ENCODE peak calls at places on chromosome 5, in six cellular contexts. U, J, Q, R, I and N are unnamed samples.

GRCh38 chr5:154132718-154133307 is 57.7 kb upstream of the GALNT10 start:
- DNase-seq in U (no peak), J (no peak), Q (no peak), R (no peak), I (no peak), N (no peak)

GRCh38 chr5:59596586-59597348 is 296.8 kb downstream of the PDE4D start:
- DNase-seq in U (no peak), J (peak; percentile 73), Q (no peak), R (no peak), I (peak; percentile 77), N (peak; percentile 41)

GRCh38 chr5:134092875-134093274 is 21.6 kb upstream of the TCF7 start:
- DNase-seq in U (no peak), J (no peak), Q (no peak), R (no peak), I (no peak), N (no peak)

GRCh38 chr5:124902097-124902821 is 155.8 kb upstream of the ZNF608 start:
- DNase-seq in U (no peak), J (peak; percentile 39), Q (no peak), R (no peak), I (peak; percentile 78), N (no peak)

GRCh38 chr5:18105449-18105848 is 471.2 kb downstream of the TAF11L14 start:
- DNase-seq in U (no peak), J (no peak), Q (no peak), R (no peak), I (no peak), N (no peak)

GRCh38 chr5:160269017-160269416 is 39.7 kb downstream of the FABP6 start:
- DNase-seq in U (no peak), J (peak; percentile 57), Q (no peak), R (no peak), I (peak; percentile 86), N (peak; percentile 25)

GRCh38 chr5:98777295-98777694 is 3.8 kb downstream of the RGMB start:
- DNase-seq in U (no peak), J (peak; percentile 41), Q (no peak), R (no peak), I (no peak), N (no peak)

GRCh38 chr5:1106385-1107166 is 5.3 kb downstream of the SLC12A7 start:
- DNase-seq in U (no peak), J (no peak), Q (no peak), R (no peak), I (no peak), N (no peak)

GRCh38 chr5:83567741-83568530 is 96.4 kb downstream of the VCAN start:
- DNase-seq in U (no peak), J (peak; percentile 91), Q (no peak), R (peak; percentile 92), I (peak; percentile 97), N (peak; percentile 87)

GRCh38 chr5:3281346-3281745 is 314.3 kb upstream of the IRX1 start:
- DNase-seq in U (no peak), J (no peak), Q (no peak), R (no peak), I (no peak), N (no peak)

GRCh38 chr5:150208187-150209015 is 18.5 kb downstream of the SLC6A7 start:
- DNase-seq in U (no peak), J (peak; percentile 74), Q (peak; percentile 59), R (no peak), I (no peak), N (no peak)

GRCh38 chr5:175659546-175660248 is 1.8 kb downstream of the HRH2 start:
- DNase-seq in U (no peak), J (no peak), Q (no peak), R (no peak), I (no peak), N (no peak)

GRCh38 chr5:133830911-133831310 is 137.5 kb downstream of the C5orf15 start:
- DNase-seq in U (no peak), J (no peak), Q (no peak), R (no peak), I (no peak), N (no peak)

GRCh38 chr5:148162038-148162437 is 6.3 kb upstream of the SPINK14 start:
- DNase-seq in U (no peak), J (no peak), Q (no peak), R (no peak), I (no peak), N (no peak)

GRCh38 chr5:95712347-95712958 is 18.7 kb upstream of the RHOBTB3 start:
- DNase-seq in U (no peak), J (peak; percentile 84), Q (peak; percentile 81), R (no peak), I (peak; percentile 75), N (no peak)

GRCh38 chr5:78526049-78526525 is 122.5 kb downstream of the LHFPL2 start:
- DNase-seq in U (no peak), J (peak; percentile 96), Q (no peak), R (no peak), I (peak; percentile 82), N (peak; percentile 48)

GRCh38 chr5:68528877-68529276 is 313.3 kb downstream of the PIK3R1 start:
- DNase-seq in U (no peak), J (peak; percentile 24), Q (no peak), R (no peak), I (no peak), N (no peak)

GRCh38 chr5:64315778-64316177 is 150.1 kb downstream of the RNF180 start:
- DNase-seq in U (no peak), J (peak; percentile 1), Q (no peak), R (no peak), I (no peak), N (no peak)

GRCh38 chr5:139388198-139388821 is 1.4 kb downstream of the MZB1 start:
- DNase-seq in U (no peak), J (peak; percentile 36), Q (peak; percentile 66), R (no peak), I (no peak), N (no peak)

GRCh38 chr5:72711361-72711760 is 105.1 kb upstream of the TNPO1 start:
- DNase-seq in U (no peak), J (no peak), Q (no peak), R (no peak), I (no peak), N (no peak)

GRCh38 chr5:11378462-11378861 is 525.8 kb downstream of the CTNND2 start:
- DNase-seq in U (no peak), J (no peak), Q (no peak), R (no peak), I (no peak), N (no peak)

GRCh38 chr5:172901012-172901780 is 58.0 kb upstream of the RPL26L1 start:
- DNase-seq in U (no peak), J (peak; percentile 76), Q (no peak), R (no peak), I (peak; percentile 88), N (peak; percentile 86)

GRCh38 chr5:172902497-172903472 is 56.4 kb upstream of the RPL26L1 start:
- DNase-seq in U (peak; percentile 24), J (peak; percentile 88), Q (peak; percentile 82), R (peak; percentile 92), I (peak; percentile 98), N (peak; percentile 87)

GRCh38 chr5:172903790-172904189 is 55.4 kb upstream of the RPL26L1 start:
- DNase-seq in U (no peak), J (peak; percentile 99), Q (no peak), R (peak; percentile 87), I (peak; percentile 96), N (peak; percentile 90)

GRCh38 chr5:172904312-172904642 is 54.9 kb upstream of the RPL26L1 start:
- DNase-seq in U (no peak), J (no peak), Q (no peak), R (no peak), I (no peak), N (no peak)

GRCh38 chr5:172901788-172902496 is 57.3 kb upstream of the RPL26L1 start:
- DNase-seq in U (no peak), J (peak; percentile 74), Q (peak; percentile 54), R (no peak), I (peak; percentile 92), N (no peak)
- H3K4me3 ChIP-seq in U (no peak overlapping the region), J (no peak overlapping the region), Q (peak overlapping the region; percentile 20), R (no peak overlapping the region), I (no peak overlapping the region), N (no peak overlapping the region)

DNA sequence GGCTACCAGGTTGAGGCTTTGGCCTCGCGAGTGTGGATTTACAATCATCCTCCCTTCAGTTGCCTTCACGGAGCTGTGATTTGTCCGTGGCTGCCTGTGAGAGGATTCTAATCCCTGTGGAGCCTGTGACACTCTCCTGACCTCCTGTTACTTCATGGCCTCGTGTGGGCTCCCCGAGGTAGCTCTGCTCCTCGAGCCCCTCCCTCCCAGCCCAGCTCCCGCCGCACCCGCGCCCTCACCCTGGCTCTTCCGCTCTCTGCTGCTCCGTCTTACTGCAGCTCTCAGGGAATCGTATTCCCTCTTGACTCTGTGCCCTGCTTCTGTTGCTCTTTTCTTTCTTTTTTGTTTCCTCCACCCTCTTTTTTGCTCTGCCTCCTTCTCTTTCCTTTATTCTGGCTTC is 107.3 kb upstream of the STC2 start:
- DNase-seq in U (no peak), J (peak; percentile 40), Q (no peak), R (no peak), I (peak; percentile 14), N (no peak)
- H3K4me3 ChIP-seq in U (no peak overlapping the region), J (peak overlapping the region; percentile 35), Q (no peak overlapping the region), R (no peak overlapping the region), I (no peak overlapping the region), N (no peak overlapping the region)

GRCh38 chr5:172858990-172859811 is 25.1 kb downstream of the ERGIC1 start:
- DNase-seq in U (no peak), J (peak; percentile 91), Q (peak; percentile 55), R (no peak), I (peak; percentile 64), N (no peak)

GRCh38 chr5:172859966-172860365 is 25.9 kb downstream of the ERGIC1 start:
- DNase-seq in U (no peak), J (no peak), Q (no peak), R (no peak), I (no peak), N (no peak)

GRCh38 chr5:172860520-172861443 is 26.7 kb downstream of the ERGIC1 start:
- DNase-seq in U (no peak), J (peak; percentile 89), Q (no peak), R (no peak), I (peak; percentile 52), N (no peak)

GRCh38 chr5:172862165-172862801 is 28.2 kb downstream of the ERGIC1 start:
- DNase-seq in U (no peak), J (no peak), Q (no peak), R (no peak), I (no peak), N (no peak)

DNA sequence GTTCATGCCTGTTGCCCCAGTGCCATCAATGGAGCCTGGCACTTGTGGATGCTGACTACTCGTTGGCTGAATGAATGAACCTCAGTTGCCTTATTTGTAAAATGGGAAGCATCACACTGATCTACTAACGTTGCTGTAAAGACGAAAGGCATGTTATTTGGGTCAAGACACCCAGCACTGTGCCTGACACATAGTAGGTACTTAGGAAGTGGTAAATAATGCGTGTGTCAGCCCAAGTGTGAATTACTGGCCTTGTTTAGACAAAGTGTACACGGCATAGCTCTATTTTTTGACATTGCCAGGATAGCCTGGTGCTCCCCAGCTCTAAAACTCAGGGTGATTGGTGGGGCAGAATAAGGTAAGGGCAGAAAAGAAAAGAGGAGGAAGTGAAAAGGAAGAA is 27.4 kb downstream of the ERGIC1 start:
- DNase-seq in U (no peak), J (no peak), Q (no peak), R (no peak), I (no peak), N (no peak)
- H3K4me3 ChIP-seq in U (no peak overlapping the region), J (no peak overlapping the region), Q (no peak overlapping the region), R (no peak overlapping the region), I (no peak overlapping the region), N (no peak overlapping the region)

GRCh38 chr5:172733974-172734346 is 37.0 kb downstream of the DUSP1 start:
- DNase-seq in U (no peak), J (no peak), Q (no peak), R (no peak), I (no peak), N (no peak)
- H3K4me3 ChIP-seq in U (no peak overlapping the region), J (peak overlapping the region; percentile 40), Q (no peak overlapping the region), R (no peak overlapping the region), I (no peak overlapping the region), N (no peak overlapping the region)